ENCODE peak calls at places on chromosomes 5 and 9, in four cellular contexts. G is A673; Q is heart right ventricle; D is CD8-positive, alpha-beta memory T cell. B is an unnamed sample.

GRCh38 chr5:159104058-159104651 is 4.4 kb upstream of the EBF1 start:
- DNase-seq in G (no peak), Q (peak; percentile 56), D (no peak), B (no peak)

GRCh38 chr9:87663556-87663955 is 62.4 kb upstream of the CTSL start:
- DNase-seq in G (no peak), Q (no peak), D (no peak), B (no peak)

GRCh38 chr5:53126514-53126913 is 17.0 kb upstream of the MOCS2 start:
- DNase-seq in G (peak; percentile 9), Q (no peak), D (no peak), B (no peak)

GRCh38 chr5:88799976-88800375 is 83.0 kb downstream of the MEF2C start:
- DNase-seq in G (no peak), Q (no peak), D (no peak), B (no peak)

GRCh38 chr5:3024541-3024940 is 273.1 kb upstream of the IRX2 start:
- DNase-seq in G (no peak), Q (no peak), D (no peak), B (no peak)

GRCh38 chr5:31232273-31232888 is 38.9 kb downstream of the CDH6 start:
- DNase-seq in G (peak; percentile 84), Q (peak; percentile 66), D (no peak), B (no peak)

GRCh38 chr9:134215709-134216448 is 51.5 kb upstream of the RNU6ATAC start:
- DNase-seq in G (no peak), Q (peak; percentile 31), D (no peak), B (no peak)

GRCh38 chr5:172745836-172746235 is 25.2 kb downstream of the DUSP1 start:
- DNase-seq in G (no peak), Q (no peak), D (no peak), B (no peak)

GRCh38 chr5:67140413-67140812 is 56.2 kb downstream of the CD180 start:
- DNase-seq in G (no peak), Q (no peak), D (no peak), B (no peak)

GRCh38 chr9:122377241-122378164 is 6.7 kb downstream of the PTGS1 start:
- DNase-seq in G (no peak), Q (no peak), D (no peak), B (no peak)

GRCh38 chr5:1831677-1832313 is 30.6 kb downstream of the NDUFS6 start:
- DNase-seq in G (no peak), Q (no peak), D (no peak), B (no peak)

DNA sequence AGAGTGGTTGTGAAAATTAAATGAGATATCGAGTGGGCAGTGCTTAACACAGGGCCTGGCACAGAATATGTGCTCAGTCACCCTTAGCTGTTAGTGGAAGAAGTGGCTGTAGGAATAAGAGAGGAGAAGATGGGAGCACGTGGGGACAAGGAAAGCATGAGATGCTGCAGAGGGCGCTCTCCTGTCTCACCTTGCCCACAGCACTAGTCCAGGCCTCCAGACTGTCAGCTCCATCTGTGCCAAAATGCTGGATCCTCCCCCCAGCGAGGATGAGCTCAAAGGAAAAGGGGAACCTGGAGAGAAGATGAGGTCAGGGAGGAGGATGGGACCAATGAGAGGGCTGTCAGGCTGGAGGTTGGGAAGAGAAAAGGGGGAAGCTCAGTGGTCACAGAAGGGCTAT is 12.5 kb downstream of the ARAP3 start:
- DNase-seq in G (no peak), Q (no peak), D (no peak), B (no peak)
- H3K27ac ChIP-seq in G (no peak overlapping the region), Q (no peak overlapping the region), D (no peak overlapping the region), B (no peak overlapping the region)

GRCh38 chr5:103505581-103506305 is 56.8 kb downstream of the NUDT12 start:
- DNase-seq in G (no peak), Q (no peak), D (no peak), B (no peak)
- H3K27ac ChIP-seq in G (no peak overlapping the region), Q (no peak overlapping the region), D (no peak overlapping the region), B (no peak overlapping the region)

GRCh38 chr9:137275937-137276756 is 1.4 kb upstream of the TOR4A start:
- DNase-seq in G (no peak), Q (peak; percentile 5), D (no peak), B (no peak)
- H3K27ac ChIP-seq in G (peak overlapping the region; percentile 77), Q (peak overlapping the region; percentile 100), D (peak overlapping the region; percentile 65), B (no peak overlapping the region)

GRCh38 chr9:127035423-127035822 is 87.0 kb downstream of the ANGPTL2 start:
- DNase-seq in G (no peak), Q (peak; percentile 62), D (no peak), B (no peak)
- H3K27ac ChIP-seq in G (no peak overlapping the region), Q (peak overlapping the region; percentile 75), D (no peak overlapping the region), B (peak overlapping the region; percentile 80)

GRCh38 chr5:181194489-181195248 is 10.3 kb downstream of the TRIM7 start:
- DNase-seq in G (no peak), Q (no peak), D (no peak), B (no peak)
- H3K27ac ChIP-seq in G (no peak overlapping the region), Q (no peak overlapping the region), D (no peak overlapping the region), B (no peak overlapping the region)

B was measured in substantia nigra.